ENCODE peak calls at places on chromosome X, in five cellular contexts. F, Z, B, X and U are unnamed samples.

GRCh38 chrX:6778547-6779231 is 243.8 kb upstream of the VCX3A start:
- DNase-seq in F (no peak), Z (no peak), B (no peak), X (no peak), U (no peak)

GRCh38 chrX:40326186-40326965 is 228.6 kb upstream of the BCOR start:
- DNase-seq in F (no peak), Z (no peak), B (no peak), X (no peak), U (no peak)

GRCh38 chrX:31093639-31093975 is 21.8 kb upstream of the FTHL17 start:
- DNase-seq in F (no peak), Z (no peak), B (no peak), X (no peak), U (no peak)

GRCh38 chrX:21946925-21947641 is 6.6 kb downstream of the SMS start:
- DNase-seq in F (no peak), Z (no peak), B (no peak), X (peak), U (no peak)

GRCh38 chrX:101658661-101659477 is 781 bp downstream of the ARMCX2 start:
- DNase-seq in F (no peak), Z (no peak), B (peak), X (peak), U (peak)

GRCh38 chrX:72308566-72309296 is 3.0 kb upstream of the CITED1 start:
- DNase-seq in F (no peak), Z (peak), B (peak), X (peak), U (peak)

GRCh38 chrX:1657367-1658082 is 42.7 kb downstream of the ASMT start:
- DNase-seq in F (no peak), Z (no peak), B (no peak), X (peak), U (no peak)

GRCh38 chrX:137545711-137546651 is 19.9 kb upstream of the ZIC3 start:
- DNase-seq in F (no peak), Z (no peak), B (no peak), X (no peak), U (no peak)

GRCh38 chrX:132270699-132271098 is 51.5 kb upstream of the RAP2C start:
- DNase-seq in F (no peak), Z (peak), B (peak), X (peak), U (no peak)

GRCh38 chrX:45850197-45850774 is 649.6 kb upstream of the DIPK2B start:
- DNase-seq in F (no peak), Z (no peak), B (no peak), X (peak), U (no peak)

GRCh38 chrX:45851434-45851991 is 650.8 kb upstream of the DIPK2B start:
- DNase-seq in F (no peak), Z (no peak), B (no peak), X (no peak), U (peak)

GRCh38 chrX:45847966-45848365 is 647.3 kb upstream of the DIPK2B start:
- DNase-seq in F (no peak), Z (no peak), B (no peak), X (no peak), U (no peak)

GRCh38 chrX:45850775-45851433 is 650.2 kb upstream of the DIPK2B start:
- DNase-seq in F (no peak), Z (no peak), B (peak), X (peak), U (peak)

DNA sequence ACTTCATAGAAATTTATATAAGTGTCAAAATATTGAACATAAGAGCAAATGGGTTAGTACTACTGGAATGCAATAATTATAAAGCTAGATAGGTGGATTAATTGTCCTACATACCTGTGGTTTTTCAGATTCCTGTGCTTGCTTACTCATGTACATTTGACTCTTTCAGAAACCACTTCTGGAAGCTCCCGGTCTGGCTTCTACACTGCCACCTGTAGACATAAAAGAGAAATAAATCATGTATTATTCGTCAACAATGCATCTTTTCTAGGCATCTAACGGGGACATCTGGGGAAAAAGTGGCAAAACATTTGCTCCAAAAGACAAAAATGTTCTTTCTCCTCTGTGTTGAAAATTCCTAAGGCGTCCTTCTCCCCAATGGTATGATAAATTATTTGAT is 648.6 kb upstream of the DIPK2B start:
- DNase-seq in F (no peak), Z (peak), B (no peak), X (peak), U (no peak)
- TF ChIP-seq CTCF in F (no peak), Z (peak), B (no peak), X (peak), U (no peak)

DNA sequence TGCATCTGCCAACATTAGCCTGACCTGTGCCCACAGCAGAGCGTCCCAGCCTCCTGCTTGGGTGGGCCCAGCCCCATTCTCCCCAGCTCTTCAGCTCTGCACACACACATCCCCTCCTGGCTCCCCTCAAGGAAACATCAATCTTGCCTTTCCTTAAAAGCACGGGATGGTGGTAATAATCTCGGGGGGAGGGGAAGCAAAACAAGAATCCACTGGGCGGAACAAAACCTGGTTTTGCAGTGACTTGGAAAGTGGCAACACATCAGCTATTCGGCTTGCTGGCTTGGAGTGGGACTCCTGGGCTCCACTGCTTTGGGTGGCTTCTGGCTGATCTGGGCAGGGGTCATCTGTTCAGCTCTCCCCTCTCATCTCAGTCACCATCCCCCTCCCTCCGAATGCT is 3.0 kb upstream of the IRAK1 start:
- DNase-seq in F (no peak), Z (no peak), B (no peak), X (no peak), U (no peak)
- TF ChIP-seq CTCF in F (no peak), Z (no peak), B (no peak), X (no peak), U (no peak)

GRCh38 chrX:149871940-149872339 is 9.0 kb upstream of the MAGEA8 start:
- DNase-seq in F (no peak), Z (no peak), B (no peak), X (no peak), U (no peak)
- TF ChIP-seq CTCF in F (no peak), Z (peak), B (no peak), X (peak), U (no peak)

GRCh38 chrX:24498181-24498580 is 33.1 kb downstream of the PDK3 start:
- DNase-seq in F (no peak), Z (no peak), B (peak), X (peak), U (no peak)
- TF ChIP-seq CTCF in F (no peak), Z (peak), B (peak), X (peak), U (no peak)